ENCODE peak calls at places on chromosomes 16 and 17, in four cellular contexts. A is NB4; B is naive thymus-derived CD8-positive, alpha-beta T cell; F is astrocyte of the spinal cord. Z is an unnamed sample.

GRCh38 chr17:8122923-8123694 is 797 bp downstream of the HES7 start:
- DNase-seq in A (peak), B (no peak), F (no peak), Z (peak)

GRCh38 chr16:72974142-72974769 is 73.7 kb downstream of the ZFHX3 start:
- DNase-seq in A (no peak), B (no peak), F (no peak), Z (no peak)

GRCh38 chr16:81220369-81220768 is 18.1 kb upstream of the BCO1 start:
- DNase-seq in A (no peak), B (no peak), F (no peak), Z (no peak)

GRCh38 chr16:47787695-47788094 is 326.6 kb downstream of the PHKB start:
- DNase-seq in A (peak), B (no peak), F (peak), Z (no peak)

GRCh38 chr16:78035012-78035411 is 12.7 kb downstream of the CLEC3A start:
- DNase-seq in A (no peak), B (no peak), F (no peak), Z (no peak)

GRCh38 chr16:50598256-50598894 is 50.2 kb downstream of the NKD1 start:
- DNase-seq in A (no peak), B (no peak), F (no peak), Z (no peak)

GRCh38 chr16:75097191-75097761 is 19.3 kb downstream of the LDHD start:
- DNase-seq in A (no peak), B (no peak), F (no peak), Z (no peak)

GRCh38 chr17:73872816-73873215 is 228.6 kb upstream of the SDK2 start:
- DNase-seq in A (no peak), B (no peak), F (no peak), Z (no peak)

GRCh38 chr16:84190731-84191388 is at the start of gene ADAD2:
- DNase-seq in A (peak), B (no peak), F (no peak), Z (no peak)

GRCh38 chr17:63022567-63022966 is 56.5 kb downstream of the TANC2 start:
- DNase-seq in A (no peak), B (no peak), F (no peak), Z (no peak)

GRCh38 chr16:46832757-46833464 is 1.9 kb upstream of the C16orf87 start:
- DNase-seq in A (peak), B (no peak), F (no peak), Z (no peak)

GRCh38 chr17:42797067-42798007 is 1.2 kb downstream of the COA3 start:
- DNase-seq in A (no peak), B (no peak), F (no peak), Z (no peak)

GRCh38 chr16:66924527-66925321 is 611 bp downstream of the RRAD start:
- DNase-seq in A (peak), B (peak), F (no peak), Z (peak)

GRCh38 chr16:26569793-26570192 is 496.9 kb upstream of the C16orf82 start:
- DNase-seq in A (peak), B (peak), F (no peak), Z (no peak)

GRCh38 chr17:55152236-55152635 is 112.5 kb upstream of the HLF start:
- DNase-seq in A (no peak), B (no peak), F (no peak), Z (no peak)

GRCh38 chr17:49508061-49508865 is 13.2 kb downstream of the NGFR start:
- DNase-seq in A (no peak), B (no peak), F (no peak), Z (no peak)

GRCh38 chr17:69734656-69735055 is 320.2 kb downstream of the MAP2K6 start:
- DNase-seq in A (no peak), B (no peak), F (no peak), Z (no peak)

GRCh38 chr17:10579270-10579669 is 29.8 kb upstream of the MYH2 start:
- DNase-seq in A (peak), B (no peak), F (no peak), Z (no peak)

GRCh38 chr17:5100832-5101231 is 10.8 kb downstream of the ZNF232 start:
- DNase-seq in A (no peak), B (no peak), F (no peak), Z (no peak)

GRCh38 chr16:7436306-7436705 is 103.7 kb downstream of the RBFOX1 start:
- DNase-seq in A (no peak), B (no peak), F (no peak), Z (no peak)